ENCODE peak calls at places on chromosome 2, in four cellular contexts. Y is GM12891, N is K562, Z is GM12878. T is an unnamed sample.

GRCh38 chr2:38528008-38528442 is 74.7 kb downstream of the HNRNPLL start:
- DNase-seq in N (peak), Z (no peak), Y (no peak), T (no peak)

GRCh38 chr2:174681983-174682577 is 82.2 kb downstream of the CHRNA1 start:
- DNase-seq in N (no peak), Z (no peak), Y (peak), T (no peak)

GRCh38 chr2:56416500-56417176 is 232.8 kb downstream of the CCDC85A start:
- DNase-seq in Z (no peak), N (no peak), Y (no peak), T (no peak)

GRCh38 chr2:108564510-108564909 is 30.2 kb downstream of the LIMS1 start:
- DNase-seq in N (no peak), Z (no peak), Y (no peak), T (no peak)

GRCh38 chr2:75787532-75788132 is 76.9 kb upstream of the GCFC2 start:
- DNase-seq in Z (no peak), N (peak), Y (no peak), T (no peak)

GRCh38 chr2:204425821-204426220 is 119.5 kb upstream of the PARD3B start:
- DNase-seq in Z (no peak), Y (no peak), N (no peak), T (no peak)

GRCh38 chr2:48347712-48348111 is 182.2 kb upstream of the STON1 start:
- DNase-seq in Y (no peak), Z (no peak), N (no peak), T (no peak)

GRCh38 chr2:75047189-75047812 is 88.9 kb downstream of the POLE4 start:
- DNase-seq in N (no peak), Z (no peak), Y (no peak), T (no peak)

GRCh38 chr2:71608441-71608840 is 155.1 kb downstream of the DYSF start:
- DNase-seq in N (no peak), Y (no peak), Z (no peak), T (no peak)

GRCh38 chr2:222722327-222722946 is 51.0 kb downstream of the MOGAT1 start:
- DNase-seq in Z (peak), N (no peak), Y (no peak), T (no peak)

GRCh38 chr2:197711576-197711975 is 6.4 kb downstream of the MARS2 start:
- DNase-seq in Y (no peak), Z (no peak), N (no peak), T (no peak)

GRCh38 chr2:9991829-9992273 is 40.4 kb downstream of the GRHL1 start:
- DNase-seq in Z (no peak), Y (no peak), N (no peak), T (no peak)

GRCh38 chr2:44983836-44984604 is 25.2 kb downstream of the SIX2 start:
- DNase-seq in Z (no peak), N (no peak), Y (no peak), T (no peak)

GRCh38 chr2:153474407-153474806 is 4.2 kb downstream of the RPRM start:
- DNase-seq in Y (no peak), N (no peak), Z (no peak), T (no peak)

GRCh38 chr2:168740360-168740759 is 62.1 kb upstream of the NOSTRIN start:
- DNase-seq in Z (no peak), Y (no peak), N (no peak), T (no peak)

GRCh38 chr2:158498043-158498748 is 41.4 kb downstream of the PKP4 start:
- DNase-seq in N (no peak), Y (no peak), Z (no peak), T (no peak)

GRCh38 chr2:231929961-231930600 is 3.9 kb upstream of the NPPC start:
- DNase-seq in Z (no peak), Y (no peak), N (peak), T (no peak)

GRCh38 chr2:206240335-206240734 is 34.1 kb upstream of the ZDBF2 start:
- DNase-seq in Z (no peak), N (no peak), Y (no peak), T (no peak)

GRCh38 chr2:66575625-66576371 is 140.9 kb downstream of the MEIS1 start:
- DNase-seq in Y (no peak), N (peak), Z (no peak), T (no peak)

DNA sequence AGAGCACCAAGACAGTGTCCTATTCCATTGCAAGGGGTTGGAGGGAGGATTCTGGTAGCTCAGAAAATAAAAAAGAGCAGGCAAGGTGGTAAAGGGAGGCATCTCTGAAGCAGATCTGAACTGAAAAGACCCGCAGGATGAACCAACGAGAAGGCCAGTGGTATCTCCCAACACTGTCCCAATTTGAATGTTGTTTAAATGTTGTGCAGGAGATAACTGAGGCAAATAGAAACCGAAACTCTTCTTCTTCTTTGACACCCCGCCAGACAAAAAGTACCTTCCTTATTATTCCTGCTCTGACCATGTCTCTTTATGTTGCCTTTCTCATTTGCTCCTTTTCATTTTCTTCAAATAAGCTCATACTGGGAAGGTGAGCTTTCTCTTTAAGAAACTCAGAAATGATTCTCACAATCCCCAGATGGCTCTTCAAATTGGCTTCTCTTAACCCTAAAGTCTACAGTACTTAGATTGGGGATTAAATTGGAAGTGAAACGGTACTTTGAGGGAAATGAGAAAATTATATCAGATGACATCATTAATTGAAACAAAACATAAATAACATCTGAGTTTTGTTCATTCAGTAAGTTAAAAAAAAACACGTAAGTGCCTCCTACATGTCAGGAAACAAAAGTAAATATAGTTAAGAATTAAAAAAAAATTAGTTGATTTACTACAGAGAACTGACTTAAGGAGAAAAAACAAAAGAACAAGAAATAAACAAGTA is 143.6 kb downstream of the WDPCP start:
- DNase-seq in N (no peak), Z (peak), Y (no peak), T (no peak)
- TF ChIP-seq SPI1 in N (no peak), Z (no peak), Y (no peak), T (no peak)

DNA sequence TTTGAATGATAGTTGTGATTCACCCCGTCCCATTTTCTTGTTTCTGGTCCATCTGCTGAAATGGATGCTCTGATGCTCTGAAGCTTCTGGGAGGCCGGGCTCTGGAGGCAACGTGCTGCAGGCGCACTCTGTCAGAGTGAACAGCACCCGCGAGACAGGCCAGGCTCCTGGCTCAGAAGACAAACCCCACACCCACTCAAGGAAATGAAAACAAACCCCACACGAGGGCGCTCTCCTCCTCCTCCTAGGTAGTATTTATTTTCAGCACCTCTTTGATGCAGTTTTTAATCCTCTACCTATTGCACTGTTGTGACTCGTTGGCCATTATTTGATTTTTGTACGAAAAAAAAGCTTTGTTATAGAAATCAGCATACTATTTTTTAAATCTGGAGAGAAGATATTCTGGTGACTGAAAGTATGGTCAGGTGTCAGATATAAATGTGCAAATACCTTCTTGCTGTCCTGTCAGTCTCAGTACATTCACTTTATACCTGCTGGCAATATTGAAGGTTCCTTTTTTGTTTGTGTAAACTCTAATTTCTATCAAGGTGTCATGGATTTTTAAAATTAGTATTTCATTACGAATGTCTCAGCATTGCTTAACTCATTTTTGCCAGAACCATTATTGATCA is 10.3 kb upstream of the CHST10 start:
- DNase-seq in N (peak), Z (no peak), Y (no peak), T (no peak)
- TF ChIP-seq SPI1 in N (no peak), Z (no peak), Y (no peak), T (no peak)

GRCh38 chr2:105645971-105646370 is 98.7 kb upstream of the NCK2 start:
- DNase-seq in Z (no peak), N (no peak), Y (no peak), T (no peak)

GRCh38 chr2:105645031-105645940 is 99.4 kb upstream of the NCK2 start:
- DNase-seq in Y (no peak), N (no peak), Z (no peak), T (no peak)

GRCh38 chr2:105649534-105649933 is 95.2 kb upstream of the NCK2 start:
- DNase-seq in Y (no peak), N (no peak), Z (no peak), T (no peak)

GRCh38 chr2:105646423-105647076 is 98.2 kb upstream of the NCK2 start:
- DNase-seq in Z (no peak), Y (no peak), N (no peak), T (no peak)

GRCh38 chr2:105647731-105648130 is 97.0 kb upstream of the NCK2 start:
- DNase-seq in Z (no peak), N (no peak), Y (no peak), T (no peak)
- TF ChIP-seq SPI1 in Z (no peak), N (peak), Y (no peak), T (peak)

GRCh38 chr2:42438685-42439084 is 55.1 kb downstream of the KCNG3 start:
- DNase-seq in Y (no peak), N (no peak), Z (no peak), T (no peak)
- TF ChIP-seq SPI1 in Y (peak), N (peak), Z (no peak), T (peak)

GRCh38 chr2:172578054-172578453 is 22.2 kb downstream of the PDK1 start:
- DNase-seq in Y (no peak), Z (no peak), N (no peak), T (peak)

GRCh38 chr2:172578860-172579512 is 23.1 kb downstream of the PDK1 start:
- DNase-seq in Y (no peak), Z (no peak), N (no peak), T (no peak)

GRCh38 chr2:172571245-172571644 is 15.4 kb downstream of the PDK1 start:
- DNase-seq in Z (no peak), N (no peak), Y (no peak), T (no peak)

GRCh38 chr2:172572981-172573380 is 17.1 kb downstream of the PDK1 start:
- DNase-seq in Z (no peak), N (no peak), Y (no peak), T (no peak)

DNA sequence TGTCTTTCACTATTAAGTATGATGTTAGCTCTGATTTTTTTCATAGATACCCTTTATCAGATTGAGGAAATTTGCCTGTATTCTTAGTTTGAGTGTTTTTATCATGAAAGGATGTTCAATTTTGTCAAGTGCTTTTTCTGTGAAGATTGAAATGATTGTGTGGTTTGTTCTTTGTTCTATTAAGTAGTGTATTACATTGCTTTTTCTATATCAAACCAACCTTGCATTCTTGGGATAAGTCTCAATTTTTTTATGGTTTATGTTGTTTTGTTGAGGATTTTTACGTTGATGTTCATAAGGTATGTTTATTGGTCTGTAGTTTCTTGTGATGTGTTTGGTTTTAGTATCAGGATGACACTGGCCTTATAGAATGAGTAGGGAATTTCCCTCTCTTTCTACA is 19.1 kb downstream of the PDK1 start:
- DNase-seq in Y (no peak), N (no peak), Z (no peak), T (no peak)
- TF ChIP-seq SPI1 in Y (no peak), N (no peak), Z (no peak), T (no peak)

GRCh38 chr2:120509213-120509815 is 163.4 kb downstream of the INHBB start:
- DNase-seq in Y (no peak), N (no peak), Z (no peak), T (no peak)
- TF ChIP-seq SPI1 in Y (no peak), N (no peak), Z (no peak), T (no peak)

GRCh38 chr2:234643407-234643806 is 146.5 kb upstream of the ARL4C start:
- DNase-seq in Y (no peak), Z (no peak), N (no peak), T (no peak)
- TF ChIP-seq SPI1 in Y (no peak), Z (no peak), N (no peak), T (no peak)

DNA sequence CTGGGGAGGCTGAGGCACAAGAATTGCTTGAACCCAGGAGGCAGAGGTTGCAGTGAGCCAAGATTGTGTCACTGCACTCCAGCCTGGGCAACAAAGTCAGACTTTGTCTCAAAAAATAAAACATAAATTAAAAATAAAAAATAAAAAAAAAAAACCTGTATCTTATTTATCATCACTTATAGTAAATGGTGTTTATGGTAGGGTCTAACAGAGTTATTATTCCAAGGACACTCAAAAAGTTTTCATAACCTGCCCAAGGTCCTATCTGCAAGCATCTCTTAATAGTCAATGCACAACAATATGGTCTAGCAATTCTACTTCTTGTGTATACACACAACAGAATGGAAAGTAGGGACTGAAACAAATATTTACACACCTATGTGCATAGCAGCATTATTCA is 47.3 kb upstream of the MYCN start:
- DNase-seq in Z (no peak), N (no peak), Y (no peak), T (no peak)
- TF ChIP-seq SPI1 in Z (no peak), N (no peak), Y (no peak), T (no peak)

DNA sequence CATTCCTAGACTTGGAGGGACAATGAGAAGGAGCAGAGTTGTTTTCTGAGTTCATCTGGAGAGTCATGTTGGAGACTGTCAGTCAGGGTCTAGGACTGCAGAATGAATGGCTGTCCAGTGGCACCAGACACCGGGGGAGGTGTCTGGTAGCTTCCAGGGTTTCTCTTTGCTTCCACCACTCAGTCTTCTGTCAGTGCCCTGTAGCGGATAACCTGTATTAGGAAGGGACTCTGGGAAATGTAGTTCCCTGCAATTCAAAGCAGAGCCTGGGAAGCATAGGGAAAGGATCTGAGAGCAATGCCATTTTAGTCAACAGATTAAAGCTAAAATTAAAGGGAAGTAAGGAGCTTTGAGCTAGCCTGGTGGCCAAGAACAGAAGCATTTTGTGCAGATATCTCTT is 257.9 kb downstream of the THSD7B start:
- DNase-seq in Z (no peak), N (no peak), Y (no peak), T (no peak)
- TF ChIP-seq SPI1 in Z (no peak), N (no peak), Y (no peak), T (no peak)